ENCODE peak calls at places on chromosomes 7 and 10, in eight cellular contexts. P is Peyer's patch, X is esophagus squamous epithelium, W is hepatocyte, U is PC-9, Q is lung, L is OCI-LY7, C is thyroid gland. I is an unnamed sample.
A peak's percentile ranks its signal among the peaks of the same experiment; 100 is the strongest.

GRCh38 chr7:41007351-41007751 is 695.5 kb downstream of the INHBA start:
- DNase-seq in P (no peak), X (no peak), W (no peak), U (no peak), Q (no peak), L (no peak), C (no peak), I (no peak)

GRCh38 chr7:134355925-134356324 is 39.2 kb upstream of the SLC35B4 start:
- DNase-seq in P (no peak), X (no peak), W (no peak), U (no peak), Q (no peak), L (no peak), C (no peak), I (peak; percentile 41)

GRCh38 chr10:124530215-124530665 is 68.6 kb downstream of the LHPP start:
- DNase-seq in P (peak; percentile 95), X (peak; percentile 37), W (peak; percentile 90), U (peak; percentile 79), Q (peak; percentile 89), L (peak; percentile 88), C (peak; percentile 86), I (peak; percentile 91)

GRCh38 chr7:2681954-2682799 is 5.8 kb upstream of the AMZ1 start:
- DNase-seq in P (no peak), X (no peak), W (no peak), U (no peak), Q (no peak), L (no peak), C (no peak), I (no peak)

GRCh38 chr10:71266147-71266917 is 52.7 kb upstream of the SLC29A3 start:
- DNase-seq in P (peak; percentile 72), X (no peak), W (peak; percentile 72), U (no peak), Q (peak; percentile 44), L (no peak), C (no peak), I (no peak)

GRCh38 chr7:153012203-153012602 is 252.7 kb downstream of the ACTR3B start:
- DNase-seq in P (no peak), X (no peak), W (no peak), U (no peak), Q (no peak), L (no peak), C (no peak), I (no peak)

GRCh38 chr10:3527144-3527543 is 257.9 kb downstream of the KLF6 start:
- DNase-seq in P (no peak), X (no peak), W (no peak), U (no peak), Q (no peak), L (no peak), C (no peak), I (no peak)

GRCh38 chr7:18684899-18685298 is 189.3 kb downstream of the HDAC9 start:
- DNase-seq in P (no peak), X (no peak), W (no peak), U (no peak), Q (no peak), L (no peak), C (no peak), I (no peak)

GRCh38 chr10:79413196-79413595 is 32.2 kb downstream of the ZCCHC24 start:
- DNase-seq in P (no peak), X (no peak), W (no peak), U (peak; percentile 28), Q (no peak), L (no peak), C (no peak), I (no peak)

GRCh38 chr7:80244206-80244956 is 109.8 kb downstream of the GNAI1 start:
- DNase-seq in P (no peak), X (no peak), W (no peak), U (no peak), Q (no peak), L (no peak), C (no peak), I (no peak)

GRCh38 chr10:91593366-91593765 is 39.5 kb downstream of the PPP1R3C start:
- DNase-seq in P (no peak), X (no peak), W (no peak), U (no peak), Q (no peak), L (no peak), C (no peak), I (no peak)

GRCh38 chr7:18529213-18529612 is 33.7 kb downstream of the HDAC9 start:
- DNase-seq in P (no peak), X (no peak), W (no peak), U (no peak), Q (no peak), L (no peak), C (no peak), I (no peak)

GRCh38 chr7:138126928-138127327 is 50.7 kb downstream of the AKR1D1 start:
- DNase-seq in P (no peak), X (no peak), W (no peak), U (no peak), Q (no peak), L (no peak), C (no peak), I (no peak)

GRCh38 chr10:110141747-110142625 is 65.4 kb upstream of the MXI1 start:
- DNase-seq in P (peak; percentile 81), X (no peak), W (peak; percentile 27), U (no peak), Q (no peak), L (no peak), C (peak; percentile 63), I (no peak)

GRCh38 chr7:155090647-155091046 is 20.5 kb downstream of the HTR5A start:
- DNase-seq in P (no peak), X (no peak), W (no peak), U (no peak), Q (no peak), L (no peak), C (no peak), I (no peak)

GRCh38 chr7:137818036-137818435 is 28.7 kb downstream of the DGKI start:
- DNase-seq in P (no peak), X (no peak), W (no peak), U (no peak), Q (no peak), L (no peak), C (no peak), I (no peak)

GRCh38 chr10:73843254-73843653 is 31.1 kb downstream of the CAMK2G start:
- DNase-seq in P (no peak), X (no peak), W (no peak), U (no peak), Q (no peak), L (no peak), C (no peak), I (no peak)

GRCh38 chr7:96532428-96532922 is 177.2 kb downstream of the SEM1 start:
- DNase-seq in P (no peak), X (no peak), W (no peak), U (no peak), Q (no peak), L (no peak), C (no peak), I (no peak)

GRCh38 chr10:93596539-93596938 is 4.5 kb downstream of the RBP4 start:
- DNase-seq in P (no peak), X (no peak), W (no peak), U (no peak), Q (no peak), L (peak; percentile 29), C (no peak), I (no peak)

GRCh38 chr10:21010615-21011014 is 113.5 kb upstream of the NEBL start:
- DNase-seq in P (no peak), X (no peak), W (no peak), U (no peak), Q (no peak), L (no peak), C (no peak), I (no peak)

GRCh38 chr10:20877554-20877953 is 19.6 kb downstream of the NEBL start:
- DNase-seq in P (no peak), X (no peak), W (no peak), U (no peak), Q (no peak), L (no peak), C (no peak), I (no peak)

GRCh38 chr7:148772297-148773089 is 73.8 kb downstream of the CUL1 start:
- DNase-seq in P (no peak), X (no peak), W (peak; percentile 22), U (peak; percentile 73), Q (no peak), L (no peak), C (no peak), I (no peak)

GRCh38 chr10:7193369-7193768 is 217.5 kb downstream of the SFMBT2 start:
- DNase-seq in P (no peak), X (no peak), W (no peak), U (no peak), Q (no peak), L (no peak), C (no peak), I (no peak)

GRCh38 chr7:30920584-30921539 is 9.2 kb downstream of the AQP1 start:
- DNase-seq in P (peak; percentile 40), X (no peak), W (peak; percentile 44), U (peak; percentile 69), Q (no peak), L (no peak), C (peak; percentile 2), I (no peak)

GRCh38 chr7:92528188-92528957 is at the start of the genes PEX1 and RBM48:
- DNase-seq in P (peak; percentile 98), X (peak; percentile 82), W (peak; percentile 99), U (peak; percentile 97), Q (peak; percentile 96), L (peak; percentile 99), C (peak; percentile 97), I (peak; percentile 96)
- TF ChIP-seq CTCF in P (peak; percentile 72), X (peak; percentile 26), W (peak; percentile 57), U (peak; percentile 50), Q (peak; percentile 15), L (peak; percentile 78), C (no peak), I (peak; percentile 67)

GRCh38 chr7:49883933-49884332 is 110.5 kb downstream of the VWC2 start:
- DNase-seq in P (no peak), X (no peak), W (no peak), U (no peak), Q (no peak), L (no peak), C (no peak), I (no peak)

GRCh38 chr7:49885593-49886285 is 112.3 kb downstream of the VWC2 start:
- DNase-seq in P (no peak), X (no peak), W (no peak), U (no peak), Q (no peak), L (peak; percentile 74), C (no peak), I (no peak)
- H3K4me1 ChIP-seq in P (no peaks in the 10 kb centered on the region), X (peaks cover 5% of the 10 kb centered on the region), W (no peaks in the 10 kb centered on the region), U (no peaks in the 10 kb centered on the region), Q (no peaks in the 10 kb centered on the region), L (peaks cover 17% of the 10 kb centered on the region), C (no peaks in the 10 kb centered on the region), I (no peaks in the 10 kb centered on the region)

DNA sequence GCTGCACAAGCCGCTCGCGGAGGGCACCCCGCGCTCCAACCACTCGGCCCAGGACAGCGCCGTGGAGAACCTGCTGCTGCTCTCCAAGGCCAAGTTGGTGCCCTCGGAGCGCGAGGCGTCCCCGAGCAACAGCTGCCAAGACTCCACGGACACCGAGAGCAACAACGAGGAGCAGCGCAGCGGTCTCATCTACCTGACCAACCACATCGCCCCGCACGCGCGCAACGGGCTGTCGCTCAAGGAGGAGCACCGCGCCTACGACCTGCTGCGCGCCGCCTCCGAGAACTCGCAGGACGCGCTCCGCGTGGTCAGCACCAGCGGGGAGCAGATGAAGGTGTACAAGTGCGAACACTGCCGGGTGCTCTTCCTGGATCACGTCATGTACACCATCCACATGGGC is 50.0 kb downstream of the FIGNL1 start:
- DNase-seq in P (no peak), X (no peak), W (no peak), U (no peak), Q (no peak), L (no peak), C (no peak), I (no peak)
- H3K36me3 ChIP-seq in P (no peaks in the 10 kb centered on the region), X (peaks cover 6% of the 10 kb centered on the region), W (no peaks in the 10 kb centered on the region), U (no peaks in the 10 kb centered on the region), Q (no peaks in the 10 kb centered on the region), L (peaks cover 93% of the 10 kb centered on the region), C (no peaks in the 10 kb centered on the region), I (no peaks in the 10 kb centered on the region)

GRCh38 chr10:18968196-18968595 is 80.4 kb upstream of the MALRD1 start:
- DNase-seq in P (no peak), X (no peak), W (no peak), U (no peak), Q (no peak), L (no peak), C (no peak), I (no peak)
- TF ChIP-seq CTCF in P (no peak), X (no peak), W (no peak), U (no peak), Q (no peak), L (no peak), C (no peak), I (no peak)